ENCODE peak calls at places on chromosomes 11 and 22, in ten cellular contexts. S is retina; F is stimulated activated CD8-positive, alpha-beta memory T cell treated with anti-CD3 and anti-CD28 coated beads, Interleukin-15, amount 100 ng/mL, for 1 hour; N is M059J; Q is activated CD8-positive, alpha-beta memory T cell treated with anti-CD3 and anti-CD28 coated beads for 24 hours; U is stimulated activated CD4-positive, alpha-beta T cell treated with anti-CD3 and anti-CD28 coated beads, TNF-alpha, amount 100 ng/mL, for 48 hours; V is glomerular endothelial cell; H is fibroblast of the aortic adventitia; D is AG04450; M is activated T-cell treated with anti-CD3 and anti-CD28 coated beads for 48 hours. L is an unnamed sample.

GRCh38 chr11:133072858-133073582 is 459.3 kb downstream of the OPCML start:
- DNase-seq in N (no peak), S (no peak), D (no peak), H (no peak), Q (no peak), V (no peak), U (no peak), F (no peak), M (no peak), L (no peak)

GRCh38 chr22:41548830-41549211 is 4.6 kb upstream of the POLR3H start:
- DNase-seq in H (no peak), V (no peak), F (no peak), D (no peak), M (no peak), N (no peak), Q (no peak), S (no peak), U (no peak), L (no peak)

GRCh38 chr11:102390667-102391449 is 43.8 kb downstream of the BIRC2 start:
- DNase-seq in U (peak), Q (peak), S (peak), D (peak), V (no peak), M (peak), N (peak), H (peak), F (peak), L (no peak)

GRCh38 chr22:26541167-26541819 is 29.0 kb upstream of the TFIP11 start:
- DNase-seq in N (no peak), Q (no peak), D (no peak), U (no peak), V (no peak), M (no peak), S (no peak), F (no peak), H (no peak), L (no peak)

GRCh38 chr11:119964136-119965025 is 173.5 kb downstream of the TRIM29 start:
- DNase-seq in D (no peak), F (no peak), V (no peak), Q (no peak), H (peak), M (no peak), N (no peak), S (no peak), U (no peak), L (no peak)

GRCh38 chr11:68331338-68331947 is 19.1 kb downstream of the LRP5 start:
- DNase-seq in U (no peak), Q (peak), S (no peak), N (no peak), M (no peak), V (no peak), F (no peak), D (no peak), H (no peak), L (no peak)

GRCh38 chr22:48948575-48949170 is 879.0 kb downstream of the BRD1 start:
- DNase-seq in F (no peak), Q (no peak), S (no peak), D (no peak), N (no peak), M (no peak), H (no peak), U (no peak), V (no peak), L (peak)

GRCh38 chr22:24485608-24486007 is 9.5 kb upstream of the UPB1 start:
- DNase-seq in U (no peak), V (no peak), M (no peak), H (peak), N (peak), D (no peak), Q (no peak), F (no peak), S (no peak), L (no peak)

GRCh38 chr11:134229131-134229790 is 4.8 kb downstream of the VPS26B start:
- DNase-seq in H (no peak), Q (no peak), D (no peak), M (no peak), S (no peak), U (no peak), N (peak), F (no peak), V (no peak), L (no peak)

GRCh38 chr11:5096011-5096410 is 26.6 kb downstream of the OR52E1 start:
- DNase-seq in H (no peak), V (no peak), U (no peak), D (no peak), N (no peak), M (no peak), S (no peak), F (no peak), Q (no peak), L (no peak)

L was measured in coronary artery.